ENCODE peak calls at places on chromosomes 1 and 21, in five cellular contexts. W, X, E, O and Y are unnamed samples. For H3K9me3 and H3K4me1, the result is how much of the 10 kb centered on the place peaks cover.

GRCh38 chr1:193971595-193971994 is 785.2 kb upstream of the B3GALT2 start:
- DNase-seq in E (no peak), X (peak), W (no peak), O (no peak), Y (no peak)

GRCh38 chr1:43286115-43286514 is 734 bp upstream of the C1orf210 start:
- DNase-seq in E (no peak), O (peak), W (no peak), X (peak), Y (no peak)

GRCh38 chr1:53304527-53304926 is 23.3 kb downstream of the LRP8 start:
- DNase-seq in O (no peak), X (no peak), W (no peak), E (no peak), Y (no peak)

GRCh38 chr1:239868117-239868516 is 223.6 kb upstream of the FMN2 start:
- DNase-seq in O (no peak), W (no peak), X (no peak), E (no peak), Y (no peak)

GRCh38 chr1:72936942-72937341 is 654.6 kb upstream of the NEGR1 start:
- DNase-seq in W (no peak), X (no peak), O (no peak), E (no peak), Y (no peak)

GRCh38 chr1:36156329-36157114 is 562 bp downstream of the MAP7D1 start:
- DNase-seq in O (peak), E (no peak), W (no peak), X (no peak), Y (peak)

GRCh38 chr1:201084171-201084766 is 28.0 kb downstream of the CACNA1S start:
- DNase-seq in O (no peak), E (no peak), X (no peak), W (no peak), Y (no peak)

GRCh38 chr1:244065063-244065788 is 14.1 kb downstream of the ZBTB18 start:
- DNase-seq in E (no peak), W (no peak), O (peak), X (no peak), Y (no peak)

GRCh38 chr1:165737196-165737595 is 31.5 kb downstream of the TMCO1 start:
- DNase-seq in E (no peak), W (no peak), O (no peak), X (no peak), Y (no peak)

GRCh38 chr1:227323164-227323955 is 5.1 kb upstream of the CDC42BPA start:
- DNase-seq in X (no peak), E (no peak), W (no peak), O (peak), Y (no peak)

GRCh38 chr1:61640531-61641125 is 84.3 kb downstream of the TM2D1 start:
- DNase-seq in E (no peak), O (no peak), W (no peak), X (no peak), Y (no peak)

GRCh38 chr1:242185728-242186127 is 186.8 kb upstream of the MAP1LC3C start:
- DNase-seq in W (no peak), X (no peak), O (no peak), E (no peak), Y (no peak)

GRCh38 chr1:86750530-86750929 is 46.2 kb downstream of the SH3GLB1 start:
- DNase-seq in X (no peak), W (no peak), E (no peak), O (no peak), Y (no peak)

GRCh38 chr1:69755647-69756046 is 187.9 kb downstream of the LRRC7 start:
- DNase-seq in X (no peak), W (no peak), E (no peak), O (no peak), Y (no peak)

GRCh38 chr1:94734963-94735899 is 84.9 kb upstream of the SLC44A3 start:
- DNase-seq in W (no peak), O (peak), E (no peak), X (no peak), Y (no peak)

GRCh38 chr1:231170875-231171274 is 9.0 kb downstream of the TRIM67 start:
- DNase-seq in X (no peak), O (no peak), W (no peak), E (no peak), Y (no peak)

GRCh38 chr1:151164732-151165280 is 896 bp downstream of the LYSMD1 start:
- DNase-seq in X (no peak), O (no peak), W (no peak), E (no peak), Y (no peak)

GRCh38 chr1:76891931-76892330 is 24.7 kb downstream of the ST6GALNAC5 start:
- DNase-seq in X (no peak), O (no peak), W (no peak), E (no peak), Y (no peak)

GRCh38 chr1:92749024-92749634 is 35.8 kb downstream of the EVI5 start:
- DNase-seq in O (peak), W (no peak), X (no peak), E (no peak), Y (no peak)

GRCh38 chr1:95018602-95019369 is 54.0 kb downstream of the ALG14 start:
- DNase-seq in W (no peak), O (no peak), X (no peak), E (no peak), Y (no peak)

GRCh38 chr1:150115121-150115520 is 34.6 kb upstream of the PLEKHO1 start:
- DNase-seq in O (no peak), E (no peak), W (no peak), X (no peak), Y (no peak)

GRCh38 chr1:71836899-71837298 is 445.4 kb downstream of the NEGR1 start:
- DNase-seq in X (no peak), O (no peak), W (no peak), E (no peak), Y (no peak)

GRCh38 chr1:67978988-67979516 is 71.4 kb downstream of the DIRAS3 start:
- DNase-seq in X (no peak), W (no peak), E (no peak), O (no peak), Y (no peak)

GRCh38 chr1:31943546-31944184 is 5.5 kb upstream of the PTP4A2 start:
- DNase-seq in X (no peak), O (no peak), E (no peak), W (no peak), Y (peak)

GRCh38 chr1:11856698-11857097 is 2.0 kb downstream of the NPPB start:
- DNase-seq in X (no peak), O (no peak), E (no peak), W (no peak), Y (no peak)

GRCh38 chr1:202146993-202147392 is 2.5 kb upstream of the ARL8A start:
- DNase-seq in E (no peak), X (no peak), O (no peak), W (no peak), Y (no peak)

GRCh38 chr1:21254335-21254951 is 35.8 kb downstream of the ECE1 start:
- DNase-seq in O (peak), E (no peak), X (no peak), W (no peak), Y (no peak)

GRCh38 chr1:77387553-77387952 is 105.7 kb downstream of the AK5 start:
- DNase-seq in X (no peak), O (no peak), E (no peak), W (no peak), Y (no peak)

GRCh38 chr1:103275725-103276124 is 167.4 kb upstream of the COL11A1 start:
- DNase-seq in E (no peak), X (no peak), W (no peak), O (no peak), Y (no peak)

GRCh38 chr1:1630965-1631792 is 794 bp upstream of the MMP23B start:
- DNase-seq in E (no peak), O (peak), W (no peak), X (no peak), Y (no peak)

GRCh38 chr1:31549807-31550620 is 26.3 kb upstream of the TINAGL1 start:
- DNase-seq in W (no peak), E (no peak), X (no peak), O (peak), Y (no peak)

GRCh38 chr1:39001516-39002389 is 10.7 kb downstream of the AKIRIN1 start:
- DNase-seq in O (no peak), E (no peak), W (no peak), X (no peak), Y (no peak)

GRCh38 chr1:235929216-235929615 is 62.5 kb upstream of the LYST start:
- DNase-seq in O (no peak), X (no peak), W (no peak), E (no peak), Y (no peak)

GRCh38 chr21:25421327-25422028 is 185.8 kb downstream of the MRPL39 start:
- DNase-seq in X (no peak), E (peak), O (no peak), W (no peak), Y (peak)

DNA sequence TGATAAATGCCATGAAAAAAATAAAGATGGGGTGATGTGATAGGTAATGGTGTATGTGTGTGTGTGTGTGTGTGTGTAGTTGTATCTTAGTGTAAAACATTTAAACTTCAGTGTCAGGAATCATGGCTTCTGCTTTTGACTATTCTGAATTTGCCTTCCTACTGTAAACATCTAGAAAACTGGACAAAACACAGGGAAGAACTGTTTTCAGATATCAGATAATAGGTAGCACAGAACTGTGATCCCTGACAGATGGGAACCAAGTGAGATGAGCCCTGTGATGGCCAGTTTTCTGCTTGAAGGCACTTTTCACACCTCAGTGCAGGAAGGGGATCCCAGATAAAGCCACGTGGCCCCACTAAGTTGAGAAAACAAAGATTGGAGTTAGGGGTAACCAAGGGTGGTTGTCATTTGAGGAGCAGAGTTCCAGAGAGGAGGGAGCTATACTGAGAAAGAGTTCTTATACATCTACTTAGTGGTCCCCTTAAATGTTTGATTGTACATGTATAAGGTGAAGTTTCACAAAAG is 17.3 kb downstream of the DYRK1A start:
- DNase-seq in E (no peak), X (no peak), O (no peak), W (no peak), Y (no peak)
- H3K4me3 ChIP-seq in E (no peak), X (no peak), O (no peak), W (no peak), Y (no peak)

GRCh38 chr21:28086861-28087581 is 905.7 kb downstream of the LTN1 start:
- DNase-seq in X (no peak), E (no peak), W (no peak), O (no peak), Y (no peak)

GRCh38 chr21:28090546-28090945 is 902.1 kb downstream of the LTN1 start:
- DNase-seq in W (no peak), E (no peak), X (no peak), O (no peak), Y (no peak)

GRCh38 chr21:28084951-28085350 is 907.7 kb downstream of the LTN1 start:
- DNase-seq in E (no peak), W (no peak), O (no peak), X (no peak), Y (no peak)

GRCh38 chr21:28091500-28091899 is 901.2 kb downstream of the LTN1 start:
- DNase-seq in E (no peak), X (no peak), W (no peak), O (no peak), Y (no peak)

GRCh38 chr21:28089599-28090421 is 902.9 kb downstream of the LTN1 start:
- DNase-seq in X (no peak), O (no peak), W (no peak), E (no peak), Y (no peak)
- H3K9me3 ChIP-seq in X (under half), O (under half), W (under half), E (under half), Y (under half)

GRCh38 chr1:37476460-37477197 is 2.2 kb downstream of the ZC3H12A start:
- DNase-seq in O (peak), E (no peak), W (no peak), X (peak), Y (no peak)
- H3K4me1 ChIP-seq in O (under half), E (half or more), W (half or more), X (under half), Y (under half)

GRCh38 chr1:63984891-63985290 is 211.1 kb downstream of the ROR1 start:
- DNase-seq in X (no peak), O (no peak), E (no peak), W (no peak), Y (no peak)
- H3K4me3 ChIP-seq in X (no peak), O (no peak), E (no peak), W (no peak), Y (no peak)

DNA sequence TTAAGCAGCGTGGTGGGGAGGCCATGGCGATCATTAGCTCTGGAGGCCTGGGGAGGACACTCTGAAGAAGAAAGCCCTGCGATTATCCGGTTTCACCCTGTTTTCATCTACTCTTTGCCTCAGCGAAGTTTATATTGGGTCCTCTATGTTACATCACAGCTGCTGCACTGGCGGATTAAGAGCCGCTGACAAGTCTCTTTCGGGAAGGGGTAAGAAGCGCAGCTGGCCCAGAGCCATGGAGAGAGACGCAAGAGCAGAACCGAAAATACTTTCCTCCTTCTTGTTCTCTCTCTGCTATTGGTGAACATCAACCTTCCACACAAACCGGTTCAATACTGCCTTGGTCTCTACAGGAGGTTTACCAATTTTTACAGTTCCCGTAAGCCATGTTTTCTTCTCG is 291.5 kb downstream of the FAM72C start:
- DNase-seq in W (no peak), X (no peak), O (no peak), E (no peak), Y (no peak)
- H3K9me3 ChIP-seq in W (under half), X (under half), O (under half), E (under half), Y (under half)

DNA sequence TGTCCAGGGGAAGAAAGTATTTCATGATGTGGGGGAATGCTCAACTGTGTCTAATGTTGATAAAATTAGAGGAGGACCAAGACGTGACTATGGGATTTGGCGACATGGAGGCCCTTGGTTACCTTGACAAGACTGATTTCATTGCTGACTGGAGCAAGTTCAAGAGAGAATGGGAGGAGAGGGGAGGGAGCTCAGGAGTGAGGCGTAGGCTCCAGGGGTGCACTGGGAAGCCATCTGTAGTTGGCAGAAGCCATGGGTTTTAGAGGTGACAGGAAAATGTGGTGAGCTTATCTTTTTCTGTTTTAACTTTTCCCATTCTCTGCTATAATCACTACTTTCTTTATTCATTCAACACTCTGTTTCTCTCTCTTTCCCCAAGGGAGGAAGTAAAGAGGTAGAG is 15.8 kb downstream of the UBE4B start:
- DNase-seq in X (no peak), E (no peak), W (no peak), O (no peak), Y (no peak)
- H3K4me1 ChIP-seq in X (under half), E (under half), W (under half), O (under half), Y (under half)